ENCODE peak calls at places on chromosomes 2 and 18, in six cellular contexts. R is ureter; F is NT2/D1; B is lung; L is Calu3; U is stimulated activated effector memory CD8-positive, alpha-beta T cell treated with anti-CD3 and anti-CD28 coated beads, Interleukin-12 subunit alpha, Interleukin-12 subunit beta, amount 100 ng/mL, for 72 hours. O is an unnamed sample.

GRCh38 chr2:169659314-169659713 is 34.9 kb downstream of the CFAP210 start:
- DNase-seq in R (no peak), F (no peak), B (no peak), L (no peak), U (no peak), O (no peak)

GRCh38 chr2:180359522-180360282 is 352.6 kb upstream of the CWC22 start:
- DNase-seq in R (no peak), F (no peak), B (no peak), L (peak), U (peak), O (no peak)

GRCh38 chr2:199757466-199757865 is 93.5 kb downstream of the FTCDNL1 start:
- DNase-seq in R (peak), F (no peak), B (peak), L (no peak), U (no peak), O (no peak)

GRCh38 chr2:237057893-237058300 is 27.8 kb upstream of the COPS8 start:
- DNase-seq in R (no peak), F (no peak), B (no peak), L (no peak), U (no peak), O (peak)

GRCh38 chr2:211946960-211947359 is 591.6 kb downstream of the ERBB4 start:
- DNase-seq in R (no peak), F (no peak), B (no peak), L (no peak), U (no peak), O (no peak)

GRCh38 chr2:31217465-31218200 is at the start of gene CAPN14:
- DNase-seq in R (peak), F (no peak), B (no peak), L (no peak), U (no peak), O (no peak)

GRCh38 chr2:226045090-226045489 is 645.6 kb downstream of the NYAP2 start:
- DNase-seq in R (no peak), F (no peak), B (no peak), L (no peak), U (no peak), O (no peak)

GRCh38 chr2:70367722-70368323 is 66.0 kb upstream of the FAM136A start:
- DNase-seq in R (no peak), F (no peak), B (no peak), L (peak), U (no peak), O (no peak)

GRCh38 chr2:172096661-172097547 is 5.8 kb downstream of the DLX2 start:
- DNase-seq in R (no peak), F (no peak), B (no peak), L (no peak), U (no peak), O (no peak)

GRCh38 chr2:10273215-10274175 is 29.2 kb upstream of the HPCAL1 start:
- DNase-seq in R (no peak), F (no peak), B (no peak), L (no peak), U (no peak), O (no peak)

GRCh38 chr2:215365184-215365658 is 53.4 kb downstream of the ATIC start:
- DNase-seq in R (no peak), F (no peak), B (no peak), L (no peak), U (no peak), O (no peak)

GRCh38 chr2:234291765-234292204 is 205.1 kb downstream of the ARL4C start:
- DNase-seq in R (no peak), F (no peak), B (no peak), L (no peak), U (peak), O (no peak)

GRCh38 chr2:231605607-231606091 is 13.0 kb downstream of the TEX44 start:
- DNase-seq in R (no peak), F (no peak), B (no peak), L (no peak), U (no peak), O (no peak)

GRCh38 chr2:145038041-145038525 is 518.2 kb upstream of the ZEB2 start:
- DNase-seq in R (no peak), F (no peak), B (no peak), L (peak), U (no peak), O (no peak)

GRCh38 chr2:127743477-127744026 is 42.3 kb downstream of the SFT2D3 start:
- DNase-seq in R (no peak), F (no peak), B (no peak), L (no peak), U (no peak), O (no peak)

GRCh38 chr2:199147216-199147615 is 310.5 kb downstream of the SATB2 start:
- DNase-seq in R (no peak), F (no peak), B (no peak), L (no peak), U (no peak), O (no peak)

GRCh38 chr18:1057367-1057766 is 152.7 kb downstream of the ADCYAP1 start:
- DNase-seq in R (no peak), F (no peak), B (no peak), L (no peak), U (no peak), O (no peak)

GRCh38 chr2:127654084-127654837 is 8.3 kb downstream of the GPR17 start:
- DNase-seq in R (no peak), F (no peak), B (no peak), L (no peak), U (no peak), O (no peak)

GRCh38 chr2:230920167-230920566 is 4.9 kb downstream of the GPR55 start:
- DNase-seq in R (no peak), F (no peak), B (no peak), L (no peak), U (no peak), O (no peak)

GRCh38 chr2:105396254-105397024 is 2.4 kb downstream of the FHL2 start:
- DNase-seq in R (no peak), F (peak), B (no peak), L (peak), U (no peak), O (no peak)

GRCh38 chr2:111143107-111143886 is 22.6 kb downstream of the BCL2L11 start:
- DNase-seq in R (no peak), F (no peak), B (no peak), L (no peak), U (no peak), O (no peak)

GRCh38 chr18:79640064-79640672 is 39.4 kb upstream of the CTDP1 start:
- DNase-seq in R (no peak), F (no peak), B (no peak), L (no peak), U (no peak), O (no peak)